ENCODE peak calls at places on chromosome 3, in six cellular contexts. Y is uterus, L is HCT116, E is pancreas, B is PC-3, V is transverse colon. S is an unnamed sample.

GRCh38 chr3:161510510-161511260 is 14.1 kb downstream of the OTOL1 start:
- DNase-seq in Y (no peak), L (no peak), E (no peak), B (no peak), V (no peak), S (no peak)

GRCh38 chr3:46667061-46667621 is 26.3 kb downstream of the ALS2CL start:
- DNase-seq in Y (no peak), L (no peak), E (peak), B (no peak), V (peak), S (no peak)

GRCh38 chr3:185397676-185398075 is 34.7 kb downstream of the MAP3K13 start:
- DNase-seq in Y (no peak), L (no peak), E (peak), B (no peak), V (no peak), S (no peak)

GRCh38 chr3:31077021-31077601 is 182.7 kb upstream of the GADL1 start:
- DNase-seq in Y (no peak), L (peak), E (no peak), B (peak), V (no peak), S (no peak)

GRCh38 chr3:134251731-134252391 is 1.2 kb upstream of the RYK start:
- DNase-seq in Y (peak), L (no peak), E (peak), B (no peak), V (no peak), S (no peak)

GRCh38 chr3:65537109-65537508 is 501.6 kb downstream of the MAGI1 start:
- DNase-seq in Y (no peak), L (no peak), E (no peak), B (no peak), V (no peak), S (no peak)

GRCh38 chr3:112126501-112126900 is 6.5 kb downstream of the GCSAM start:
- DNase-seq in Y (no peak), L (no peak), E (no peak), B (no peak), V (no peak), S (no peak)

GRCh38 chr3:31142139-31142538 is 247.7 kb upstream of the GADL1 start:
- DNase-seq in Y (no peak), L (no peak), E (no peak), B (peak), V (no peak), S (no peak)

GRCh38 chr3:75655501-75655904 is 8.6 kb upstream of the FRG2C start:
- DNase-seq in Y (no peak), L (no peak), E (no peak), B (no peak), V (no peak), S (no peak)

GRCh38 chr3:101913173-101913572 is 63.9 kb downstream of the NFKBIZ start:
- DNase-seq in Y (no peak), L (no peak), E (no peak), B (peak), V (no peak), S (no peak)

GRCh38 chr3:173553635-173554280 is 156.2 kb downstream of the NLGN1 start:
- DNase-seq in Y (no peak), L (peak), E (no peak), B (peak), V (no peak), S (no peak)

GRCh38 chr3:124768812-124769211 is 38.6 kb downstream of the UMPS start:
- DNase-seq in Y (no peak), L (no peak), E (no peak), B (peak), V (peak), S (no peak)

GRCh38 chr3:31968391-31968926 is 12.6 kb downstream of the OSBPL10 start:
- DNase-seq in Y (no peak), L (no peak), E (no peak), B (peak), V (no peak), S (no peak)

GRCh38 chr3:193828477-193828876 is 235.5 kb downstream of the OPA1 start:
- DNase-seq in Y (no peak), L (no peak), E (peak), B (peak), V (peak), S (no peak)

GRCh38 chr3:193190387-193190786 is 50.6 kb upstream of the PLAAT1 start:
- DNase-seq in Y (no peak), L (peak), E (no peak), B (peak), V (no peak), S (peak)

GRCh38 chr3:197465996-197466549 is 89.7 kb downstream of the BDH1 start:
- DNase-seq in Y (no peak), L (no peak), E (no peak), B (peak), V (no peak), S (no peak)

GRCh38 chr3:113261996-113262665 is 50.8 kb downstream of the BOC start:
- DNase-seq in Y (peak), L (no peak), E (no peak), B (no peak), V (no peak), S (no peak)

GRCh38 chr3:176950743-176951142 is 246.5 kb downstream of the TBL1XR1 start:
- DNase-seq in Y (no peak), L (no peak), E (no peak), B (peak), V (no peak), S (no peak)

GRCh38 chr3:21645121-21645897 is 105.7 kb downstream of the ZNF385D start:
- DNase-seq in Y (no peak), L (no peak), E (peak), B (peak), V (no peak), S (no peak)

GRCh38 chr3:135531996-135532395 is 433.5 kb upstream of the PPP2R3A start:
- DNase-seq in Y (no peak), L (no peak), E (peak), B (no peak), V (peak), S (no peak)

GRCh38 chr3:59388555-59389280 is 338.9 kb upstream of the CFAP20DC start:
- DNase-seq in Y (no peak), L (no peak), E (no peak), B (peak), V (no peak), S (no peak)

GRCh38 chr3:65919841-65920240 is 118.9 kb downstream of the MAGI1 start:
- DNase-seq in Y (no peak), L (no peak), E (no peak), B (no peak), V (no peak), S (no peak)

GRCh38 chr3:114299421-114299820 is 5.6 kb downstream of the TIGIT start:
- DNase-seq in Y (no peak), L (peak), E (no peak), B (peak), V (no peak), S (no peak)

GRCh38 chr3:19901337-19901736 is 32.7 kb downstream of the EFHB start:
- DNase-seq in Y (no peak), L (no peak), E (no peak), B (peak), V (no peak), S (no peak)

GRCh38 chr3:185423178-185423577 is 60.2 kb downstream of the MAP3K13 start:
- DNase-seq in Y (no peak), L (no peak), E (peak), B (peak), V (peak), S (no peak)

GRCh38 chr3:120177151-120177550 is 82.9 kb upstream of the GSK3B start:
- DNase-seq in Y (no peak), L (no peak), E (no peak), B (peak), V (no peak), S (peak)

DNA sequence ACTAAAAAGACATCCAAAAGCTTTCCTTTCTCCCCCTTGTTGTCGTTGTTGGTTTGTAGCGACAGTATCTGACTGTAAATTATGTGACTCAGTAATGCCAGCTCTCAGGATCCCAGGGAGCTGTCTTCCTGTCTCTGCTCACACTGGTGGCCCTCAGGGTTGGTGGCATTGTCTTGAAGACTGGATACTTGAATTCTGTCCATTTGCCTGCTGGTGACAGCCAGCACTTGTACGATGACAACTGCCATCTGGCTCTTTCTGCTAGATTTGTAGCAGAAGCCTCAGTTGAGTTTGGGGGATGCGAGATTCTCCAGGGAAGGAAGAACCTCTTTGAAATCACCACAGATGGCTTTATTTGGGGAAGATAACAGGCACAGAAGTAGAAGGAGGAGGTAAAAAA is 120.8 kb downstream of the ARPP21 start:
- DNase-seq in Y (no peak), L (no peak), E (no peak), B (no peak), V (no peak), S (no peak)
- H3K27ac ChIP-seq in Y (no peak), L (no peak), E (no peak), B (no peak), V (no peak), S (no peak)

GRCh38 chr3:4245671-4246070 is 57.5 kb upstream of the SETMAR start:
- DNase-seq in Y (no peak), L (no peak), E (no peak), B (peak), V (no peak), S (no peak)
- TF ChIP-seq CTCF in Y (no peak), L (no peak), E (no peak), B (no peak), V (no peak), S (no peak)

GRCh38 chr3:108221403-108221802 is 821 bp downstream of the IFT57 start:
- DNase-seq in Y (no peak), L (no peak), E (no peak), B (peak), V (no peak), S (no peak)
- H3K27ac ChIP-seq in Y (peak), L (no peak), E (peak), B (no peak), V (peak), S (no peak)

GRCh38 chr3:25128735-25129134 is 299.3 kb upstream of the RARB start:
- DNase-seq in Y (no peak), L (no peak), E (no peak), B (no peak), V (no peak), S (no peak)

DNA sequence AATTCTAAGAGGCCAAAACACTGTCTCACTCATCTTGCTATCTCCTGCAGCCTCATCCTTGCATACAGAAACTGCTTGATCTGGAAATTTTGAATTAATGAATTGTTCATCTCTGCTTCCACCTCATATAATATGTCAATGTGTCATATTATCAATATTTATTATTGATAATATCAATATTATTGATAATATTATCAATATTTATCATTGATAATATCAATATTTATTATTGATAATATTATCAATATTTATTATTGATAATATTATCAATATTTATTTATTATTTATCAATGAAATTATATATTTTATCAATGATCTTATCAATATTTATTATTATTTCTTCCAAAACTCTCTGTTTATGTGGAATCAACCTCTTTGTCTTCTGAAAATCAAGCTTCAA is 297.3 kb upstream of the RARB start:
- DNase-seq in Y (no peak), L (no peak), E (no peak), B (no peak), V (no peak), S (no peak)
- TF ChIP-seq CTCF in Y (no peak), L (no peak), E (no peak), B (no peak), V (no peak), S (no peak)

DNA sequence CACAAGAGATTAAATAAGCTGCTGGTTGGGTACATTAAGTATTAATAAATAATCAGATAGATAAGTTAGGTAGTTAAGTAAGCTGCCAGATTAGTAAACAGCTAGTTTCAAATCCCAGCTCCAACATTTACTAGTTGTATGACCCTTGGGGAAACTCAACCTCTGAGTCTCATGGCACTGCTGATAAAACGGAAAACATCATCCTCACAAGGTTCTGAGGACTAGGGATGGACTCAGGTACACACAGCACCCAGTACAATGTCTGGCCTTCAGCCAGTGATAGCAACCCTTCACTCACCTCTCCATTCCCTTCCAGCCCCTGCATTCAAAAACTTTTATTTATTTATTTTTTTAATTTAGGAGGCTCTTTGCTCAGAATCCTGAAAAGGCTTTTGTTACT is 32.3 kb downstream of the B3GNT5 start:
- DNase-seq in Y (no peak), L (no peak), E (no peak), B (no peak), V (no peak), S (no peak)
- H3K27ac ChIP-seq in Y (peak), L (peak), E (peak), B (peak), V (peak), S (peak)

GRCh38 chr3:9023191-9023590 is 59.9 kb upstream of the RAD18 start:
- DNase-seq in Y (no peak), L (no peak), E (no peak), B (no peak), V (no peak), S (no peak)

GRCh38 chr3:9028134-9028533 is 64.9 kb upstream of the RAD18 start:
- DNase-seq in Y (peak), L (no peak), E (peak), B (no peak), V (peak), S (peak)

GRCh38 chr3:9030034-9030433 is 66.8 kb upstream of the RAD18 start:
- DNase-seq in Y (no peak), L (no peak), E (no peak), B (no peak), V (no peak), S (no peak)

GRCh38 chr3:9024341-9024740 is 61.1 kb upstream of the RAD18 start:
- DNase-seq in Y (no peak), L (no peak), E (no peak), B (no peak), V (no peak), S (no peak)

GRCh38 chr3:9026320-9027040 is 63.2 kb upstream of the RAD18 start:
- DNase-seq in Y (no peak), L (no peak), E (no peak), B (no peak), V (no peak), S (no peak)
- TF ChIP-seq CTCF in Y (no peak), L (no peak), E (no peak), B (no peak), V (no peak), S (no peak)

DNA sequence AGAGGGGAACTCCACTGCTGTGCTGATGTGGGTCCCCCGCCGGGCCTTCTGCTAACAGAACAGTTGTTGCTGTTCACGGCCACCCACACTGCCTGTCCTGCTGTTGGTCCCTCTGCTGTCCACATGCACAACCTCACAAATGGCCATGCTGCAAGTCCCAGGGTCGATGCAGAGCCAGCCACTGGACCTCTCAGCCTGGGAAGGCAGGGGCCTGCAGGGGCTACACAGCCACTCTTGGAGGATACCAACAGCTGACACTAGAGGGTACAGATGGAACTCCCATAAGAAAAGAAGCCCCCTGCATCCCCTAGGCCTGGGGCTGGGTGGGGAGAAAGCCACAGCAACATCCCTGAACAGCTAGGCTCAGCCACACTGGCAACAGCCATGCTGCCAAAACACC is 104.4 kb upstream of the IQSEC1 start:
- DNase-seq in Y (no peak), L (no peak), E (no peak), B (no peak), V (no peak), S (no peak)
- H3K27ac ChIP-seq in Y (no peak), L (no peak), E (no peak), B (no peak), V (no peak), S (no peak)

DNA sequence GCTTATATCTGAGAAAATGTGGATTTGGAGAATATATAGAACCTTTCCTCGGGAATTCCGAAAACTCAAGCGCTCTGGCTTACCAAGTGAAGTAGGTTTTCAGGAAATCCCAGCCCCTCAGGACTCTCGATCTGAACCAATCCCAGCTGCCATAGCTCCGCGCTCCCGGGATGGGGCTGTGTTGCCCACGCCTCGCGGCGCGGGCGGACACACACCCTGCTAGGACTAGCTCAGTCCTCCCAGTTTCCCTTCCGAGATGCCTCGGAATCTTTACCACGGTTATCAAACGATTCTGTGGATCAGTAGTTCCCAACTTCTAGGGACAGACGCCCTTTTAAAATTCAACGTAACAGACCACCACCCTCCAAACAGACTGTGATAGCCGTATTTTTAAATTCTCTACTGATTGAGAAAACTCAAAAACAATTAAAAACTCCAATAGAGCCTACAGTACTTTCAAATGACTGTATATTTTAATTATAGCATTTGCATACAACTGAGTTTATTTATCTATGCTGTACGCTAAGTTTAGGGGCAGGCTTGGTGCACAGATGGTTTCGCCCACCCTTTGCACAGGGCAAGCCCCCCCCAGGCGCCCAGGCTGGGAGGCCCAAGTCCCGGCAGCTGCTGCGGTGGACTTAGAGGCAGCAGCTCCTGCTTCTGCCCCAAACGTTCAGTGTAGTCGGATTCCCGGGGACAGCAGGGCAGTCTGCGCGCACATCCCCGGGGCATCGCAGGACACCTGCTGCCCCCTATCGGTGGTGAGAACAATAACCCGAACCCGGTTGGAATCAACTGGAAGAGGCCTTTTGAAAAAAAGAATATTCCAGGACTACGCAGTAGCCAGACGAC is 52.3 kb downstream of the CCDC54 start:
- DNase-seq in Y (peak), L (peak), E (peak), B (peak), V (peak), S (peak)
- TF ChIP-seq CTCF in Y (peak), L (peak), E (peak), B (peak), V (peak), S (peak)

DNA sequence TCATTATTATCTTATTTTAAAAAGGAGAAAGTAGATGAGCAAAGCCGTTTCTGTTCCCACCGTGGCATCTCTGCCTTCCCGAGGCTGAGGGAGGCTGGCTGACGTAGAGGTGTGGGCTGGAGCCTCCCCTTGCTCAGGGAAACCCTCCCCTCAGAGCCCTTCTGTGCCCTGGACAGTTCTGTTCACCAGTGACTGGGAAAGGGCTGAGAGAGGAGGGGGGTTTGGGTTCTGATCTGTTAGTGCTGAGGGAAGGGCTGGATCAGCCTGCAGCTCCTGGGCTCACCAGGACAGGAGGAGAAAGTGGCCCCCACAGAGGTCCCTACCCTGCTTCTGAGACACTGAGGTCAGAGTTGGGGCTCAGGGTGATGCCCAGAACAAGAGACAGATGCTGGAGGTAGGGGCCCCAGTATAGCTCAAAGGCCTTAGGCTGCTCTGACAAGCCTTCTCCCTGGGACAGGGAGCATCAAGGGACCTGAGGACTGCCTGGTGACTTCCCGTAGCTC is 47.9 kb upstream of the SEC22A start:
- DNase-seq in Y (no peak), L (no peak), E (no peak), B (no peak), V (no peak), S (no peak)
- H3K27ac ChIP-seq in Y (no peak), L (no peak), E (no peak), B (no peak), V (no peak), S (no peak)

S was measured in lung.